ENCODE peak calls at places on chromosome 22, in seven cellular contexts. B, V, A, F, O, W and Q are unnamed samples.
A peak's percentile ranks its signal among the peaks of the same experiment; 100 is the strongest.

GRCh38 chr22:35629406-35630234 is 12.5 kb upstream of the MB start:
- DNase-seq in B (peak; percentile 31), V (peak; percentile 97), A (peak; percentile 87), F (peak; percentile 37), O (peak; percentile 10), W (peak; percentile 90), Q (no peak)

GRCh38 chr22:45544588-45545170 is 42.0 kb downstream of the FBLN1 start:
- DNase-seq in B (no peak), V (no peak), A (no peak), F (no peak), O (no peak), W (no peak), Q (peak; percentile 27)

GRCh38 chr22:27011717-27012116 is 354.3 kb downstream of the MIAT start:
- DNase-seq in B (no peak), V (no peak), A (no peak), F (no peak), O (no peak), W (no peak), Q (no peak)

GRCh38 chr22:36584666-36585065 is 55.7 kb upstream of the EIF3D start:
- DNase-seq in B (no peak), V (no peak), A (no peak), F (no peak), O (no peak), W (no peak), Q (no peak)

GRCh38 chr22:32649515-32650200 is 151.8 kb upstream of the TIMP3 start:
- DNase-seq in B (no peak), V (no peak), A (no peak), F (no peak), O (no peak), W (peak; percentile 76), Q (peak; percentile 43)

GRCh38 chr22:43013355-43014061 is 1.4 kb downstream of the PACSIN2 start:
- DNase-seq in B (no peak), V (peak; percentile 35), A (no peak), F (no peak), O (no peak), W (no peak), Q (no peak)

GRCh38 chr22:39253427-39254070 is 8.8 kb upstream of the PDGFB start:
- DNase-seq in B (peak; percentile 42), V (peak; percentile 82), A (peak; percentile 73), F (peak; percentile 88), O (no peak), W (peak; percentile 80), Q (no peak)

GRCh38 chr22:44220727-44221680 is 40.3 kb downstream of the PARVG start:
- DNase-seq in B (no peak), V (no peak), A (no peak), F (no peak), O (no peak), W (no peak), Q (no peak)

GRCh38 chr22:22076361-22076760 is 93.8 kb upstream of the TOP3B start:
- DNase-seq in B (no peak), V (no peak), A (no peak), F (no peak), O (no peak), W (no peak), Q (no peak)

GRCh38 chr22:26672060-26672471 is 14.7 kb downstream of the MIAT start:
- DNase-seq in B (no peak), V (no peak), A (no peak), F (no peak), O (peak; percentile 36), W (no peak), Q (no peak)

GRCh38 chr22:24134090-24134846 is 47.0 kb upstream of the SUSD2 start:
- DNase-seq in B (no peak), V (no peak), A (no peak), F (peak; percentile 34), O (peak; percentile 60), W (peak; percentile 80), Q (peak; percentile 72)

DNA sequence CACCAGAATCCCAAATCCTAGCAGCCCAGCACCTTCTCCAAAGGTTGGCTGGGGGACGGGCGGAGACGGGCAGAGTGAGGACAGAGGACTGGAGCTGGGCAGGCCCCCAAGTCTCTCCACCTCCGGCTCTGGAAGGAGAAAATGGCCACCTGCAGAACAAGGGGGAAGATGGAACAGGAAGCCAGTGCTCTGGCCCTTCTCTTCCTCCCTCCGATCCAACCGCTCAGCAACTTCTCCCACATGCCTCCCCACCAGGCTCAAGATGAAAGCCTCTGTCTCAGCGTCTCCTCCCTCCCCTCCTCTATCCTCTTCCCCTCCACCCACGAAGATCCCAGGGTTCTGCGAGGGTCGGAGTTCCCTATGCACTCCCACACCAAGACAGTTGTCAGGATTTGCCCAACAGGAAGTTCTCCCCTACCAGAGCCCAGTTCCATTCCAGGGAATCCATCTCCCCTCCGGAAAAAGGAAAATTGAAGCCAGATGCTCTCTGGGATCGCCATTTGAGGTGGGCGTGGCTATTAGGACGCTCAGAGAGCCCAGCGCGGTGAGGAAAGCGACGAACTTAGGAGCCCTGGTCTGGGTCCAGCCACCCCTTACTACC is 20.0 kb downstream of the ADA2 start:
- DNase-seq in B (no peak), V (no peak), A (no peak), F (no peak), O (no peak), W (no peak), Q (no peak)
- H3K4me3 ChIP-seq in B (no peak overlapping the region), V (no peak overlapping the region), A (no peak overlapping the region), F (no peak overlapping the region), O (no peak overlapping the region), W (peak overlapping the region; percentile 19), Q (peak overlapping the region; percentile 9)

GRCh38 chr22:41925783-41926460 is 684 bp downstream of the TNFRSF13C start:
- DNase-seq in B (peak; percentile 54), V (peak; percentile 62), A (no peak), F (peak; percentile 71), O (peak; percentile 78), W (no peak), Q (peak; percentile 59)
- H3K27me3 ChIP-seq in B (peaks cover 37% of the 10 kb centered on the region), V (no peaks in the 10 kb centered on the region), A (no peaks in the 10 kb centered on the region), F (peaks cover 35% of the 10 kb centered on the region), O (no peaks in the 10 kb centered on the region), W (no peaks in the 10 kb centered on the region), Q (peaks cover 17% of the 10 kb centered on the region)

GRCh38 chr22:47005506-47006408 is 243.3 kb downstream of the TBC1D22A start:
- DNase-seq in B (no peak), V (no peak), A (no peak), F (no peak), O (no peak), W (no peak), Q (no peak)

GRCh38 chr22:47008208-47008885 is 245.9 kb downstream of the TBC1D22A start:
- DNase-seq in B (no peak), V (no peak), A (no peak), F (no peak), O (no peak), W (no peak), Q (peak; percentile 24)

GRCh38 chr22:47006433-47006832 is 244.0 kb downstream of the TBC1D22A start:
- DNase-seq in B (no peak), V (no peak), A (no peak), F (no peak), O (no peak), W (no peak), Q (no peak)

GRCh38 chr22:47007496-47007895 is 245.0 kb downstream of the TBC1D22A start:
- DNase-seq in B (no peak), V (no peak), A (no peak), F (no peak), O (no peak), W (no peak), Q (no peak)

DNA sequence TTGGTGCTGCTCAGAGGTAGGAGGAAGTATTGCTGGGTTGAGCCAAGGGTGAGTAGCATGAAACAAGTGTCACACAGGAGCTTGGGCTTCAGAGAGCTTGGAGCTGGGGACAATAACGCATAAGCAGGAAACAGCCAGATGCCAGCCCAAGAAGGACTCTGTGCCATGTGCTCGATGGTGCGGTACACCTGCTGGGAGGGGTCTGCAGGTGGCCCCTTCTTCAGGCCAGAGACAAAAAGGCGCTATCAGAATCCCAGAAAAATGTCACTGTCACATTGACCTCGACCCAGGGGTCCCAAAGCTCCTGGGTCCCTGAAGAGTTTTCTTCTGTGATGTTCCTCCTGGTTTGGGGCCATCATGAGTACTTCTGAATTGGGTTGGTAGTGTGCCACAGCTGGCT is 244.4 kb downstream of the TBC1D22A start:
- DNase-seq in B (no peak), V (no peak), A (no peak), F (no peak), O (no peak), W (no peak), Q (no peak)
- H3K4me3 ChIP-seq in B (no peak overlapping the region), V (no peak overlapping the region), A (no peak overlapping the region), F (no peak overlapping the region), O (no peak overlapping the region), W (no peak overlapping the region), Q (no peak overlapping the region)

DNA sequence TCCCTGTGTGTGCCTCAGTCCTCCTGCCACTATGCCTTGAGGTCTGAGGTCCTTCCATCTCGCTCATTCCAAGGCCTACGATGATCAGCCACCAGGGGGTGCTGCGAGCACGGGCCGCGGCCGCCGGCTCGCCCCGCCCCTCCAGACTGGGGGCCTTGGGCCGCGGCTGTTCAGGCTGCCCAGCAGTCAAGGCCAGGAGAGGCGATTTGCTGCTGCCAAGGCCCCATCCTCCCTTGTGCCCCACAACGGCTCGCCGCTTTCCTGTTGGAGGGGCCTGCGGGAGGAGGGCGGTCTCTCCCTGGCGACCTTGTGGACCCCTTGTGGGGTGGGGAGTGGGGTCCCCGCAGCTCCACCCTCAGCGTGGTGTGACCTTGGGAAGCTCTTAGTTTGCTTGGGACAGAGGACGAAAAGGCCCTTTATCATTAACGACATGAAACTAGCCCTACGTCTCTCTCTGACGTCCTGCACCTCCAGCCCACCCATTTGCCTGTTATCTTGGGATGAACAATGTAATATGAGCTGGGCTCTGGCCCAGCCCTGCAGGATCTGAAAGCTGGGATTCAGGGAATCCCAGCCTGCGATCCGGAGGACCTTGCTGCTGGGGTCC is 5.4 kb upstream of the GALR3 start:
- DNase-seq in B (peak; percentile 66), V (peak; percentile 75), A (no peak), F (peak; percentile 92), O (peak; percentile 74), W (peak; percentile 90), Q (peak; percentile 76)
- H3K27me3 ChIP-seq in B (peaks cover 18% of the 10 kb centered on the region), V (no peaks in the 10 kb centered on the region), A (no peaks in the 10 kb centered on the region), F (peaks cover 15% of the 10 kb centered on the region), O (no peaks in the 10 kb centered on the region), W (no peaks in the 10 kb centered on the region), Q (peaks cover 51% of the 10 kb centered on the region)

GRCh38 chr22:29313126-29314071 is 2.1 kb downstream of the RASL10A start:
- DNase-seq in B (no peak), V (no peak), A (peak; percentile 34), F (no peak), O (no peak), W (peak; percentile 70), Q (no peak)
- H3K4me3 ChIP-seq in B (no peak overlapping the region), V (no peak overlapping the region), A (no peak overlapping the region), F (no peak overlapping the region), O (no peak overlapping the region), W (no peak overlapping the region), Q (no peak overlapping the region)

DNA sequence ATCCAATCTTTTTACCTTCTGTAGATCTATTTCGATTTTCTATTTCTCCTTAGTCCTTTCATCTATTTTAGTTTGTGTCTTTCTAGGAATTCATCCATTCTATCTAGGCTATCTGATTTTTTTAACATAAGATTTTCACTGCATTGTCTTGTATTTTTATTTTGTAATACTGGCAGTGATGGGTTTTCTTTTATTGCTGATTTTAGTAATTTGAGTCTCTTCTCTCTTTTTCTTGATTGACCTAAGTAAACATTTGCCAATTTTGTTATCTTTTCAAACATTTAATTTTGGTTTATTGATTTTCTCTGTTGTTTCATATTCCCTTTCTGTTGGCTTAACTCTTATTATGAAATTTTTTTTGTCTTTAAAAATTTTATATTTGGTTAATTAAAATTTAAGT is 107.4 kb upstream of the SERPIND1 start:
- DNase-seq in B (no peak), V (no peak), A (no peak), F (no peak), O (no peak), W (no peak), Q (no peak)
- H3K27me3 ChIP-seq in B (no peaks in the 10 kb centered on the region), V (peaks cover under 1% of the 10 kb centered on the region), A (no peaks in the 10 kb centered on the region), F (no peaks in the 10 kb centered on the region), O (peaks cover 6% of the 10 kb centered on the region), W (no peaks in the 10 kb centered on the region), Q (peaks cover 10% of the 10 kb centered on the region)